ENCODE peak calls at places on chromosomes 16 and 17, in nine cellular contexts. One of them, this sample, is unnamed.

GRCh38 chr17:46776298-46777005 is 42.0 kb downstream of the WNT3 start:
- DNase-seq in hypothalamus: no peak
- DNase-seq in astrocyte of the spinal cord: no peak
- DNase-seq in HuH-7: no peak
- DNase-seq in Daoy: no peak
- DNase-seq in type B pancreatic cell: no peak
- DNase-seq in GM04504: no peak
- DNase-seq in stimulated activated CD4-positive, alpha-beta T cell treated with anti-CD3 and anti-CD28 coated beads, Interleukin-15, amount 100 ng/mL, for 24 hours: no peak
- DNase-seq in iris pigment epithelial cell: no peak
- DNase-seq in this sample: no peak

GRCh38 chr17:57395721-57396321 is 139.5 kb downstream of the MSI2 start:
- DNase-seq in type B pancreatic cell: no peak
- DNase-seq in hypothalamus: no peak
- DNase-seq in HuH-7: no peak
- DNase-seq in GM04504: no peak
- DNase-seq in iris pigment epithelial cell: no peak
- DNase-seq in astrocyte of the spinal cord: no peak
- DNase-seq in Daoy: no peak
- DNase-seq in stimulated activated CD4-positive, alpha-beta T cell treated with anti-CD3 and anti-CD28 coated beads, Interleukin-15, amount 100 ng/mL, for 24 hours: no peak
- DNase-seq in this sample: no peak

GRCh38 chr17:57534863-57535651 is 210.0 kb downstream of the CCDC182 start:
- DNase-seq in astrocyte of the spinal cord: no peak
- DNase-seq in type B pancreatic cell: no peak
- DNase-seq in GM04504: no peak
- DNase-seq in HuH-7: no peak
- DNase-seq in Daoy: no peak
- DNase-seq in hypothalamus: no peak
- DNase-seq in iris pigment epithelial cell: no peak
- DNase-seq in stimulated activated CD4-positive, alpha-beta T cell treated with anti-CD3 and anti-CD28 coated beads, Interleukin-15, amount 100 ng/mL, for 24 hours: no peak
- DNase-seq in this sample: no peak

GRCh38 chr17:8287651-8288335 is 677 bp upstream of the RANGRF start:
- DNase-seq in hypothalamus: no peak
- DNase-seq in astrocyte of the spinal cord: no peak
- DNase-seq in Daoy: no peak
- DNase-seq in stimulated activated CD4-positive, alpha-beta T cell treated with anti-CD3 and anti-CD28 coated beads, Interleukin-15, amount 100 ng/mL, for 24 hours: no peak
- DNase-seq in iris pigment epithelial cell: no peak
- DNase-seq in HuH-7: no peak
- DNase-seq in GM04504: no peak
- DNase-seq in type B pancreatic cell: no peak
- DNase-seq in this sample: no peak

GRCh38 chr16:83338941-83339340 is 468.8 kb upstream of the HSBP1 start:
- DNase-seq in Daoy: peak
- DNase-seq in HuH-7: no peak
- DNase-seq in stimulated activated CD4-positive, alpha-beta T cell treated with anti-CD3 and anti-CD28 coated beads, Interleukin-15, amount 100 ng/mL, for 24 hours: no peak
- DNase-seq in astrocyte of the spinal cord: peak
- DNase-seq in hypothalamus: no peak
- DNase-seq in type B pancreatic cell: no peak
- DNase-seq in GM04504: no peak
- DNase-seq in iris pigment epithelial cell: peak
- DNase-seq in this sample: no peak

GRCh38 chr16:88804552-88805339 is 1.2 kb downstream of the CDT1 start:
- DNase-seq in iris pigment epithelial cell: no peak
- DNase-seq in stimulated activated CD4-positive, alpha-beta T cell treated with anti-CD3 and anti-CD28 coated beads, Interleukin-15, amount 100 ng/mL, for 24 hours: peak
- DNase-seq in hypothalamus: no peak
- DNase-seq in Daoy: no peak
- DNase-seq in GM04504: no peak
- DNase-seq in type B pancreatic cell: no peak
- DNase-seq in HuH-7: peak
- DNase-seq in astrocyte of the spinal cord: no peak
- DNase-seq in this sample: no peak

GRCh38 chr17:78400581-78401240 is 22.3 kb downstream of the PGS1 start:
- DNase-seq in stimulated activated CD4-positive, alpha-beta T cell treated with anti-CD3 and anti-CD28 coated beads, Interleukin-15, amount 100 ng/mL, for 24 hours: no peak
- DNase-seq in iris pigment epithelial cell: no peak
- DNase-seq in astrocyte of the spinal cord: no peak
- DNase-seq in Daoy: peak
- DNase-seq in GM04504: no peak
- DNase-seq in type B pancreatic cell: no peak
- DNase-seq in hypothalamus: no peak
- DNase-seq in HuH-7: no peak
- DNase-seq in this sample: no peak

GRCh38 chr17:792277-792676 is 10.1 kb downstream of the MRM3 start:
- DNase-seq in iris pigment epithelial cell: no peak
- DNase-seq in astrocyte of the spinal cord: no peak
- DNase-seq in hypothalamus: no peak
- DNase-seq in type B pancreatic cell: no peak
- DNase-seq in GM04504: no peak
- DNase-seq in Daoy: no peak
- DNase-seq in HuH-7: no peak
- DNase-seq in stimulated activated CD4-positive, alpha-beta T cell treated with anti-CD3 and anti-CD28 coated beads, Interleukin-15, amount 100 ng/mL, for 24 hours: no peak
- DNase-seq in this sample: no peak

GRCh38 chr16:16143038-16143763 is 80.1 kb downstream of the ABCC6 start:
- DNase-seq in type B pancreatic cell: no peak
- DNase-seq in HuH-7: peak
- DNase-seq in Daoy: no peak
- DNase-seq in astrocyte of the spinal cord: no peak
- DNase-seq in iris pigment epithelial cell: no peak
- DNase-seq in hypothalamus: no peak
- DNase-seq in GM04504: no peak
- DNase-seq in stimulated activated CD4-positive, alpha-beta T cell treated with anti-CD3 and anti-CD28 coated beads, Interleukin-15, amount 100 ng/mL, for 24 hours: no peak
- DNase-seq in this sample: no peak

GRCh38 chr16:4994719-4995434 is 36.7 kb downstream of the SEC14L5 start:
- DNase-seq in astrocyte of the spinal cord: no peak
- DNase-seq in GM04504: no peak
- DNase-seq in HuH-7: no peak
- DNase-seq in Daoy: no peak
- DNase-seq in hypothalamus: peak
- DNase-seq in stimulated activated CD4-positive, alpha-beta T cell treated with anti-CD3 and anti-CD28 coated beads, Interleukin-15, amount 100 ng/mL, for 24 hours: no peak
- DNase-seq in iris pigment epithelial cell: no peak
- DNase-seq in type B pancreatic cell: no peak
- DNase-seq in this sample: peak

GRCh38 chr17:79630120-79630519 is 19.3 kb upstream of the RBFOX3 start:
- DNase-seq in type B pancreatic cell: peak
- DNase-seq in astrocyte of the spinal cord: no peak
- DNase-seq in GM04504: no peak
- DNase-seq in stimulated activated CD4-positive, alpha-beta T cell treated with anti-CD3 and anti-CD28 coated beads, Interleukin-15, amount 100 ng/mL, for 24 hours: no peak
- DNase-seq in hypothalamus: no peak
- DNase-seq in iris pigment epithelial cell: no peak
- DNase-seq in Daoy: no peak
- DNase-seq in HuH-7: no peak
- DNase-seq in this sample: no peak

GRCh38 chr17:82483204-82483660 is 24.7 kb downstream of the NARF start:
- DNase-seq in hypothalamus: no peak
- DNase-seq in HuH-7: no peak
- DNase-seq in iris pigment epithelial cell: no peak
- DNase-seq in type B pancreatic cell: no peak
- DNase-seq in stimulated activated CD4-positive, alpha-beta T cell treated with anti-CD3 and anti-CD28 coated beads, Interleukin-15, amount 100 ng/mL, for 24 hours: no peak
- DNase-seq in GM04504: no peak
- DNase-seq in astrocyte of the spinal cord: no peak
- DNase-seq in Daoy: no peak
- DNase-seq in this sample: no peak

GRCh38 chr16:12267491-12267890 is 291.0 kb downstream of the SNX29 start:
- DNase-seq in iris pigment epithelial cell: no peak
- DNase-seq in type B pancreatic cell: no peak
- DNase-seq in stimulated activated CD4-positive, alpha-beta T cell treated with anti-CD3 and anti-CD28 coated beads, Interleukin-15, amount 100 ng/mL, for 24 hours: no peak
- DNase-seq in hypothalamus: no peak
- DNase-seq in Daoy: no peak
- DNase-seq in astrocyte of the spinal cord: no peak
- DNase-seq in HuH-7: no peak
- DNase-seq in GM04504: no peak
- DNase-seq in this sample: no peak

GRCh38 chr17:43830510-43831145 is 2.3 kb downstream of the MPP3 start:
- DNase-seq in Daoy: no peak
- DNase-seq in stimulated activated CD4-positive, alpha-beta T cell treated with anti-CD3 and anti-CD28 coated beads, Interleukin-15, amount 100 ng/mL, for 24 hours: peak
- DNase-seq in type B pancreatic cell: no peak
- DNase-seq in GM04504: no peak
- DNase-seq in HuH-7: no peak
- DNase-seq in hypothalamus: no peak
- DNase-seq in iris pigment epithelial cell: no peak
- DNase-seq in astrocyte of the spinal cord: no peak
- DNase-seq in this sample: no peak

GRCh38 chr17:70621593-70621992 is 452.3 kb downstream of the KCNJ2 start:
- DNase-seq in hypothalamus: peak
- DNase-seq in GM04504: no peak
- DNase-seq in stimulated activated CD4-positive, alpha-beta T cell treated with anti-CD3 and anti-CD28 coated beads, Interleukin-15, amount 100 ng/mL, for 24 hours: no peak
- DNase-seq in astrocyte of the spinal cord: peak
- DNase-seq in type B pancreatic cell: no peak
- DNase-seq in Daoy: peak
- DNase-seq in iris pigment epithelial cell: peak
- DNase-seq in HuH-7: no peak
- DNase-seq in this sample: no peak

GRCh38 chr17:40113961-40114272 is 7.9 kb upstream of the MSL1 start:
- DNase-seq in Daoy: no peak
- DNase-seq in hypothalamus: no peak
- DNase-seq in type B pancreatic cell: no peak
- DNase-seq in stimulated activated CD4-positive, alpha-beta T cell treated with anti-CD3 and anti-CD28 coated beads, Interleukin-15, amount 100 ng/mL, for 24 hours: no peak
- DNase-seq in astrocyte of the spinal cord: no peak
- DNase-seq in iris pigment epithelial cell: peak
- DNase-seq in HuH-7: no peak
- DNase-seq in GM04504: no peak
- DNase-seq in this sample: no peak

GRCh38 chr17:31564883-31565297 is 173.4 kb downstream of the RAB11FIP4 start:
- DNase-seq in Daoy: peak
- DNase-seq in astrocyte of the spinal cord: peak
- DNase-seq in iris pigment epithelial cell: peak
- DNase-seq in type B pancreatic cell: no peak
- DNase-seq in stimulated activated CD4-positive, alpha-beta T cell treated with anti-CD3 and anti-CD28 coated beads, Interleukin-15, amount 100 ng/mL, for 24 hours: no peak
- DNase-seq in GM04504: no peak
- DNase-seq in hypothalamus: no peak
- DNase-seq in HuH-7: no peak
- DNase-seq in this sample: no peak

GRCh38 chr16:65306722-65307121 is 184.9 kb upstream of the CDH11 start:
- DNase-seq in iris pigment epithelial cell: no peak
- DNase-seq in Daoy: no peak
- DNase-seq in GM04504: no peak
- DNase-seq in type B pancreatic cell: no peak
- DNase-seq in stimulated activated CD4-positive, alpha-beta T cell treated with anti-CD3 and anti-CD28 coated beads, Interleukin-15, amount 100 ng/mL, for 24 hours: no peak
- DNase-seq in HuH-7: no peak
- DNase-seq in hypothalamus: no peak
- DNase-seq in astrocyte of the spinal cord: no peak
- DNase-seq in this sample: no peak

GRCh38 chr16:53456625-53457024 is 22.4 kb downstream of the RBL2 start:
- DNase-seq in Daoy: no peak
- DNase-seq in GM04504: no peak
- DNase-seq in HuH-7: no peak
- DNase-seq in type B pancreatic cell: no peak
- DNase-seq in hypothalamus: no peak
- DNase-seq in stimulated activated CD4-positive, alpha-beta T cell treated with anti-CD3 and anti-CD28 coated beads, Interleukin-15, amount 100 ng/mL, for 24 hours: no peak
- DNase-seq in iris pigment epithelial cell: no peak
- DNase-seq in astrocyte of the spinal cord: no peak
- DNase-seq in this sample: no peak

GRCh38 chr17:45284176-45285140 is 22.6 kb upstream of the SPATA32 start:
- DNase-seq in GM04504: no peak
- DNase-seq in iris pigment epithelial cell: no peak
- DNase-seq in type B pancreatic cell: no peak
- DNase-seq in stimulated activated CD4-positive, alpha-beta T cell treated with anti-CD3 and anti-CD28 coated beads, Interleukin-15, amount 100 ng/mL, for 24 hours: peak
- DNase-seq in astrocyte of the spinal cord: no peak
- DNase-seq in HuH-7: no peak
- DNase-seq in hypothalamus: no peak
- DNase-seq in Daoy: no peak
- DNase-seq in this sample: no peak

GRCh38 chr17:18039535-18040286 is 503 bp downstream of the GID4 start:
- DNase-seq in type B pancreatic cell: no peak
- DNase-seq in Daoy: peak
- DNase-seq in GM04504: no peak
- DNase-seq in stimulated activated CD4-positive, alpha-beta T cell treated with anti-CD3 and anti-CD28 coated beads, Interleukin-15, amount 100 ng/mL, for 24 hours: peak
- DNase-seq in iris pigment epithelial cell: peak
- DNase-seq in HuH-7: no peak
- DNase-seq in astrocyte of the spinal cord: no peak
- DNase-seq in hypothalamus: no peak
- DNase-seq in this sample: no peak

GRCh38 chr17:72187544-72187943 is 66.7 kb downstream of the SOX9 start:
- DNase-seq in stimulated activated CD4-positive, alpha-beta T cell treated with anti-CD3 and anti-CD28 coated beads, Interleukin-15, amount 100 ng/mL, for 24 hours: no peak
- DNase-seq in GM04504: no peak
- DNase-seq in hypothalamus: no peak
- DNase-seq in Daoy: no peak
- DNase-seq in type B pancreatic cell: no peak
- DNase-seq in iris pigment epithelial cell: peak
- DNase-seq in HuH-7: no peak
- DNase-seq in astrocyte of the spinal cord: peak
- DNase-seq in this sample: no peak

GRCh38 chr17:17151962-17152361 is 54.2 kb downstream of the PLD6 start:
- DNase-seq in Daoy: peak
- DNase-seq in stimulated activated CD4-positive, alpha-beta T cell treated with anti-CD3 and anti-CD28 coated beads, Interleukin-15, amount 100 ng/mL, for 24 hours: peak
- DNase-seq in GM04504: peak
- DNase-seq in hypothalamus: peak
- DNase-seq in iris pigment epithelial cell: peak
- DNase-seq in astrocyte of the spinal cord: peak
- DNase-seq in type B pancreatic cell: no peak
- DNase-seq in HuH-7: no peak
- DNase-seq in this sample: peak

GRCh38 chr16:46859719-46860152 is 24.4 kb upstream of the GPT2 start:
- DNase-seq in astrocyte of the spinal cord: peak
- DNase-seq in iris pigment epithelial cell: peak
- DNase-seq in HuH-7: no peak
- DNase-seq in type B pancreatic cell: no peak
- DNase-seq in Daoy: peak
- DNase-seq in GM04504: peak
- DNase-seq in stimulated activated CD4-positive, alpha-beta T cell treated with anti-CD3 and anti-CD28 coated beads, Interleukin-15, amount 100 ng/mL, for 24 hours: peak
- DNase-seq in hypothalamus: no peak
- DNase-seq in this sample: no peak

GRCh38 chr16:49600976-49601375 is 227.4 kb downstream of the C16orf78 start:
- DNase-seq in GM04504: no peak
- DNase-seq in hypothalamus: no peak
- DNase-seq in type B pancreatic cell: peak
- DNase-seq in Daoy: no peak
- DNase-seq in astrocyte of the spinal cord: no peak
- DNase-seq in stimulated activated CD4-positive, alpha-beta T cell treated with anti-CD3 and anti-CD28 coated beads, Interleukin-15, amount 100 ng/mL, for 24 hours: no peak
- DNase-seq in HuH-7: no peak
- DNase-seq in iris pigment epithelial cell: no peak
- DNase-seq in this sample: no peak

GRCh38 chr17:12388206-12388605 is 277.5 kb upstream of the MYOCD start:
- DNase-seq in Daoy: peak
- DNase-seq in type B pancreatic cell: no peak
- DNase-seq in stimulated activated CD4-positive, alpha-beta T cell treated with anti-CD3 and anti-CD28 coated beads, Interleukin-15, amount 100 ng/mL, for 24 hours: no peak
- DNase-seq in astrocyte of the spinal cord: peak
- DNase-seq in hypothalamus: no peak
- DNase-seq in iris pigment epithelial cell: peak
- DNase-seq in HuH-7: no peak
- DNase-seq in GM04504: peak
- DNase-seq in this sample: no peak

GRCh38 chr17:48174833-48175232 is 67.3 kb downstream of the SNX11 start:
- DNase-seq in hypothalamus: no peak
- DNase-seq in GM04504: no peak
- DNase-seq in stimulated activated CD4-positive, alpha-beta T cell treated with anti-CD3 and anti-CD28 coated beads, Interleukin-15, amount 100 ng/mL, for 24 hours: no peak
- DNase-seq in iris pigment epithelial cell: no peak
- DNase-seq in HuH-7: no peak
- DNase-seq in astrocyte of the spinal cord: no peak
- DNase-seq in Daoy: no peak
- DNase-seq in type B pancreatic cell: no peak
- DNase-seq in this sample: no peak

GRCh38 chr17:74380086-74380958 is 13.0 kb downstream of the GPR142 start:
- DNase-seq in iris pigment epithelial cell: no peak
- DNase-seq in Daoy: peak
- DNase-seq in astrocyte of the spinal cord: no peak
- DNase-seq in stimulated activated CD4-positive, alpha-beta T cell treated with anti-CD3 and anti-CD28 coated beads, Interleukin-15, amount 100 ng/mL, for 24 hours: no peak
- DNase-seq in type B pancreatic cell: no peak
- DNase-seq in GM04504: no peak
- DNase-seq in HuH-7: no peak
- DNase-seq in hypothalamus: no peak
- DNase-seq in this sample: no peak

GRCh38 chr16:66677179-66677578 is 19.4 kb downstream of the CMTM4 start:
- DNase-seq in astrocyte of the spinal cord: no peak
- DNase-seq in HuH-7: no peak
- DNase-seq in iris pigment epithelial cell: no peak
- DNase-seq in hypothalamus: peak
- DNase-seq in Daoy: no peak
- DNase-seq in GM04504: no peak
- DNase-seq in type B pancreatic cell: no peak
- DNase-seq in stimulated activated CD4-positive, alpha-beta T cell treated with anti-CD3 and anti-CD28 coated beads, Interleukin-15, amount 100 ng/mL, for 24 hours: no peak
- DNase-seq in this sample: peak

GRCh38 chr16:16083421-16084156 is 134.2 kb downstream of the ABCC1 start:
- DNase-seq in GM04504: no peak
- DNase-seq in Daoy: peak
- DNase-seq in type B pancreatic cell: no peak
- DNase-seq in stimulated activated CD4-positive, alpha-beta T cell treated with anti-CD3 and anti-CD28 coated beads, Interleukin-15, amount 100 ng/mL, for 24 hours: peak
- DNase-seq in HuH-7: no peak
- DNase-seq in astrocyte of the spinal cord: peak
- DNase-seq in iris pigment epithelial cell: peak
- DNase-seq in hypothalamus: no peak
- DNase-seq in this sample: no peak

GRCh38 chr17:77779711-77780539 is 178.6 kb upstream of the TNRC6C start:
- DNase-seq in stimulated activated CD4-positive, alpha-beta T cell treated with anti-CD3 and anti-CD28 coated beads, Interleukin-15, amount 100 ng/mL, for 24 hours: no peak
- DNase-seq in iris pigment epithelial cell: no peak
- DNase-seq in Daoy: peak
- DNase-seq in astrocyte of the spinal cord: peak
- DNase-seq in GM04504: no peak
- DNase-seq in type B pancreatic cell: no peak
- DNase-seq in HuH-7: no peak
- DNase-seq in hypothalamus: peak
- DNase-seq in this sample: no peak

This sample was measured in substantia nigra.